ENCODE peak calls at places on chromosomes 1 and 21, in four cellular contexts. V is GM10248, G is cardiac muscle cell, U is glutamatergic neuron. Y is an unnamed sample.

GRCh38 chr1:169321539-169321938 is 46.1 kb downstream of the NME7 start:
- DNase-seq in V (no peak), G (peak), U (no peak), Y (no peak)

GRCh38 chr1:22789356-22789994 is 78.8 kb downstream of the EPHB2 start:
- DNase-seq in G (no peak), V (no peak), U (no peak), Y (no peak)

GRCh38 chr1:203126151-203126865 is 1.2 kb upstream of the ADORA1 start:
- DNase-seq in V (no peak), U (no peak), G (peak), Y (no peak)

GRCh38 chr1:237799762-237800474 is 90.8 kb downstream of the ZP4 start:
- DNase-seq in V (peak), G (peak), U (peak), Y (peak)

GRCh38 chr21:43318841-43319781 is 107.8 kb downstream of the SIK1 start:
- DNase-seq in U (peak), G (peak), V (peak), Y (no peak)

GRCh38 chr1:13965770-13966398 is 265.9 kb downstream of the PRDM2 start:
- DNase-seq in U (peak), G (peak), V (peak), Y (peak)

GRCh38 chr1:244077473-244078220 is 26.6 kb downstream of the ZBTB18 start:
- DNase-seq in G (no peak), U (no peak), V (no peak), Y (no peak)

GRCh38 chr1:220274122-220274855 is 2.0 kb upstream of the RAB3GAP2 start:
- DNase-seq in U (no peak), V (no peak), G (peak), Y (no peak)

DNA sequence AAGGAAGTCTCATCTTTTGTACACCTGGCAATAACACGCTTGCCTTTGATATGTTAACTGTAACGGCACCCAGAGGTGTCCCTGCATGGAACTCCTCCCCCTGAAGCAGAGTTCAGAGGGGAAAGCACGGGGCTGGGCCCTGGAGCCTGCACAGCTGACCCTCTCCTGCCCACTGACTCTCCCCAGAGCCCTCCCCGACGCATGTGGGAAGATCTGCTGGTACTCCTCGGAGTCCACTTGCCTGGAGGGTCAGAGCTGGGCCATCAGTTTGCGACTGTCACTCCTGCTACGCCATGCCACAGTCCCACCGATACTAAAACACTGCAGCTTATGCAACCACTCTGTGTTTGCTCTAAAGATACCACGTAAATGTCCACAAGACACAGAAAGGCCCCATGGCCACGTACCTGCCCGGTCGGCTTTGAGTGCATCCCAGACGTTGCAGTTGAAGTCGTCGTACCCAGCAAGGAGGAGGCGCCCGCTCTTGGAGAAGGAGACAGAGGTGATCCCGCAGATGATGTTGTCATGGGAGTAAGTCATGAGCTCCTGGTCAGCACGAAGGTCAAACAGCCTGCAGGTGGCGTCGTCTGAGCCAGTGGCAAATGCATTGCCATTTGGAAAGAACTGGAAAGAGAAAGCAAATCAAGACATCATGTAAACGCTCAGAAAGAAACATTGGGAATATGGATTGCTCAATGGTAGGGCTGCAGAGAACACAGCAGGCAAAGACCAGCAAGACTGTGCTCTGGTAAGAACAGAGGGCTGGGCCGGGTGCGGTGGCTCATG is 10.6 kb upstream of the NADK start:
- DNase-seq in V (no peak), G (peak), U (peak), Y (no peak)
- TF ChIP-seq CTCF in V (peak), G (peak), U (peak), Y (peak)

GRCh38 chr1:150364231-150365003 is 470 bp downstream of the RPRD2 start:
- DNase-seq in V (peak), U (peak), G (peak), Y (peak)
- TF ChIP-seq CTCF in V (no peak), U (no peak), G (no peak), Y (peak)

DNA sequence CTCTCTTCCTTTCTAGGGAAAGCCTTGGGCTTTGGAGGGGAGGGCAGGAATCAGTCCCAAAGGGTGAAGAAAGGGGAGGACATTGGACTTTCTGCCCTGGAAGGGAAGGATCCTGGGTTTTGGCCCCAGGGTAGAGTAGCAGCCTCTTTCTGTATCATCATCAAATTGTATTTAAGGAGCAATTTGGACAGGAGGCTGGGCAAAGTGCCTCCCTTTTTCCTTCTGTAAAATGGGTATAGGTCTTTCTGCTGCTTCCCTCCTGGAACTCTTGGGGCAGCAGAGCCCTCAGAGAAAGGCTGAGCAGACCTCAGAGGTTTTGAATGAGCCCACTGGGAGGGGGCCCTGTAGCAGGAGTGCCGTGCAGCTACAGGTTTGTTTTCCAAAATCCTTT is 38.4 kb downstream of the ARHGEF10L start:
- DNase-seq in G (no peak), U (no peak), V (no peak), Y (no peak)
- TF ChIP-seq CTCF in G (no peak), U (no peak), V (no peak), Y (no peak)

GRCh38 chr1:20728371-20729154 is 3.9 kb downstream of the SH2D5 start:
- DNase-seq in V (no peak), G (no peak), U (no peak), Y (no peak)

GRCh38 chr1:20729155-20729931 is 3.2 kb downstream of the SH2D5 start:
- DNase-seq in G (no peak), V (peak), U (no peak), Y (no peak)

GRCh38 chr1:20726107-20726911 is 6.2 kb downstream of the SH2D5 start:
- DNase-seq in V (no peak), G (no peak), U (no peak), Y (no peak)

GRCh38 chr1:20726932-20727745 is 5.4 kb downstream of the SH2D5 start:
- DNase-seq in G (no peak), V (no peak), U (no peak), Y (no peak)

DNA sequence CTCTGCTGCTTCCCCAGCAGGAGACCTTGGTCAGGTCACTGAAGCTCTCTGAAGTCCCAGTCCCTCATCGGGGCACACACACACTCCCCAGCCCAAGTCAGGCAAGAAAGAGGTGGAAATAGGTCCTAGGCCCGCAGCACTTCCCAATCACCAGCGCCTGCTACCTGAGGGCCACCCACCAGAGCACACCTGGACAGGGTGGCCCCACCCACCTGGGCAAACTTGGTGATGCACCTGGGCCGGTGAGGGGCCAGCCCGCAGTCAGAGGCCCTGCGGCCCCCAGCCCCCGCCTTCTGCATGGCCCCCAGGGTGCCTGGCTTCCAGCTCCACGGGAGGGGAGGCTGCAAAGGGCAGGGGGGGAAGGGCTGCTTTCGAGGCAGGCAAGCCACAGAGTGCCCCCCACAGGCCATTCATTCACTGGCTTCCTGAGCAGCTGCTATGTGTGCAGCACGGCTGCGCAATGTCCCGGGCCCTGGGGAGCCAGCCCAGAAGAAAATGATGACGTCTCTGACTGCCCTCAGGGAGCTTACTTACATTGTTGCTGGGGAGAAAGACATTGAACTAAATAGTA is 4.7 kb downstream of the SH2D5 start:
- DNase-seq in V (peak), G (peak), U (no peak), Y (no peak)
- TF ChIP-seq CTCF in V (no peak), G (no peak), U (no peak), Y (peak)

GRCh38 chr1:166888710-166889109 is 12.6 kb upstream of the TADA1 start:
- DNase-seq in U (no peak), G (no peak), V (no peak), Y (no peak)

GRCh38 chr1:166882893-166883292 is 6.8 kb upstream of the TADA1 start:
- DNase-seq in V (no peak), U (no peak), G (no peak), Y (no peak)

GRCh38 chr1:166884971-166885370 is 8.9 kb upstream of the TADA1 start:
- DNase-seq in U (no peak), G (no peak), V (no peak), Y (no peak)

GRCh38 chr1:166884040-166884642 is 8.1 kb upstream of the TADA1 start:
- DNase-seq in U (peak), G (peak), V (peak), Y (peak)
- TF ChIP-seq CTCF in U (peak), G (peak), V (peak), Y (peak)

DNA sequence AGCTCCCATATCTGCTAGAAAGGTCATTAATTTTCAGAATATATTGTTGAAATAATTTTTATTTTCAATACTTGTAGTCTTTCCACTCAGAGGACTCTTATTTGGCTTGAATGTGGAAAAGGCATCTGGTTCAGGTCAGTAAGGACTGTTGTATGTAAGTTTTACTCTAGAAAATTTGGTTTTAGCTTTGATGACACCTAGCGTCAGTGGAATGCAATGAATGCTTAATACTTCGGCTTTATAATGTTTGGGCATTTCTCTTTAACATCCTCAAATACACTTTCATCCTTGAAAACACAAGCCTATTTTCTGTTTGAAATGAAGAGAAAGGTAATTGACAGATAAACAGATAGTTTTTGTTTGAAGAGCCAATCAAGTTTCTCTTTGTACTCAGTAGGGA is 63.3 kb downstream of the LRRC40 start:
- DNase-seq in G (peak), U (no peak), V (no peak), Y (no peak)
- TF ChIP-seq CTCF in G (peak), U (no peak), V (no peak), Y (peak)